ENCODE peak calls at places on chromosomes 13 and 19, in five cellular contexts. O is A673, K is neural progenitor cell, R is BE2C, D is upper lobe of right lung. V is an unnamed sample. For H3K36me3 and H3K27me3, the result is how much of the 10 kb centered on the place peaks cover.

GRCh38 chr13:75934889-75935288 is 298.8 kb downstream of the LMO7 start:
- DNase-seq in D (no peak), R (no peak), O (no peak), K (no peak), V (no peak)

GRCh38 chr13:24218320-24218719 is 57.8 kb downstream of the SPATA13 start:
- DNase-seq in K (no peak), R (no peak), D (no peak), O (no peak), V (no peak)

GRCh38 chr19:50820086-50820485 is 3.5 kb downstream of the KLK1 start:
- DNase-seq in K (no peak), D (no peak), R (no peak), O (no peak), V (no peak)

GRCh38 chr19:14525729-14526128 is 3.7 kb upstream of the TECR start:
- DNase-seq in D (no peak), R (no peak), O (no peak), K (no peak), V (no peak)

GRCh38 chr19:55289117-55289796 is 5.5 kb downstream of the BRSK1 start:
- DNase-seq in O (peak), R (no peak), D (no peak), K (no peak), V (no peak)

GRCh38 chr13:103351035-103351828 is 285.0 kb upstream of the SLC10A2 start:
- DNase-seq in R (peak), O (peak), D (no peak), K (peak), V (peak)

GRCh38 chr13:113273856-113274590 is 23.0 kb upstream of the LAMP1 start:
- DNase-seq in K (no peak), R (no peak), D (peak), O (no peak), V (no peak)

GRCh38 chr13:111283991-111284390 is 36.5 kb upstream of the TEX29 start:
- DNase-seq in K (no peak), D (no peak), R (no peak), O (no peak), V (no peak)

GRCh38 chr13:37775871-37776270 is 93.7 kb downstream of the TRPC4 start:
- DNase-seq in K (no peak), D (no peak), O (no peak), R (no peak), V (no peak)

GRCh38 chr13:43905435-43906031 is 25.8 kb downstream of the LACC1 start:
- DNase-seq in D (no peak), R (peak), K (peak), O (peak), V (peak)

GRCh38 chr19:43798546-43799409 is 3.5 kb downstream of the LYPD5 start:
- DNase-seq in O (peak), D (peak), K (peak), R (no peak), V (peak)

GRCh38 chr19:40407714-40408600 is 5.2 kb downstream of the PRX start:
- DNase-seq in O (no peak), D (no peak), R (no peak), K (no peak), V (peak)

GRCh38 chr19:14563989-14564650 is 7.7 kb downstream of the NDUFB7 start:
- DNase-seq in K (peak), R (peak), D (no peak), O (peak), V (peak)

GRCh38 chr19:34241513-34242337 is 12.6 kb upstream of the GARRE1 start:
- DNase-seq in R (peak), K (peak), O (no peak), D (peak), V (peak)

GRCh38 chr19:53900191-53900860 is 8.8 kb upstream of the CACNG7 start:
- DNase-seq in R (no peak), K (no peak), O (no peak), D (no peak), V (no peak)

GRCh38 chr13:77751513-77752456 is 54.3 kb downstream of the SLAIN1 start:
- DNase-seq in R (peak), D (no peak), K (peak), O (peak), V (no peak)

GRCh38 chr19:45973564-45974338 is at the start of gene NOVA2:
- DNase-seq in K (peak), O (peak), R (peak), D (peak), V (peak)

DNA sequence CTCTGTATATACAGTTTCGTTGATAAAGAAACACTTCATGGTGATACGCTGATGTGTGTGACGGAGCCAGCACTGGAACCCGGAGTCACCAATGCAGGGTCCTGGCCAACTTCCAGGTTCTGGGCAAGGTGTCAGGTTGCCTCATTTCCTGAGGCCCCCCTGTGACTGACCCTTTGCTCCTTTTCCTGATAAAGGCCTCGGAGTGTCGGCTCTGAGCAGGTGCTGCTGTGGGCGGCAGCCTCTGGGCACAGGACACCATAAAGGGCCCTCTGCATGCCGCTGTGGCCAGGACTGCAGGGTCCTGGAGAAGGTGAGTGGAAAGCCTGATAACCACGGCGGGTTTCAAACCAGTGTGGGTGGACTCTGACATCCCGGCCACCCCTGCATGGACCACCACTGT is 17.3 kb upstream of the MYDGF start:
- DNase-seq in D (no peak), K (no peak), O (no peak), R (no peak), V (no peak)
- H3K36me3 ChIP-seq in D (half or more), K (under half), O (under half), R (under half), V (under half)

GRCh38 chr19:44850641-44851109 is 4.6 kb downstream of the NECTIN2 start:
- DNase-seq in K (no peak), R (peak), O (no peak), D (no peak), V (peak)
- H3K27me3 ChIP-seq in K (under half), R (under half), O (under half), D (under half), V (under half)

DNA sequence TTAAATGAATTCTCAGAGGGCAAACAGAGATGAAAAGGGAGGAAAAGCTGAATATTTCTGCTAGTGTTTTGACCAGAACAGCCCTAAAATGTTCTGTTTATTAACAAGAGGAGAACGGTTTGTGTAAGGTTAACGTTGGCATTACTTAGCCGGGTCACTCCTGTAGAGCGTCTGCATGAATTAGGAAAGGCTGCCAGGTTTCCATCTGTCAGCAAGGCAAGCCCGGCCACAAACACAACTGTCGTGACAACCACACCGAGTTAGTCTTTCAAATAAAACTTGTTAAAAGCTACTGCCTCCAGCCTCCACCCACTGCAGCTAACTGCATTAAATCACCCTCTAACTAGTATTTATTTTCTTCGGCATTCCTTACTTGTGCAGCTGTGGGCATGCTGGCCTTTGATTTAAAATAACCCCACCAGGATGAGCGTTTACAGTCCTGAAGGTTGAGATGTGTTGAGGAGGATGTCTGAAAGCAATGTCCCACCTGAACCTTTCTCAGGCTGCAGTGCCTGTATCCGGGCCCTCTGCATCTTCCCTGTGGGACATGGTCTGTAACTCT is 527.9 kb downstream of the FGF9 start:
- DNase-seq in O (no peak), R (no peak), K (no peak), D (no peak), V (no peak)
- H3K36me3 ChIP-seq in O (under half), R (under half), K (under half), D (under half), V (under half)

DNA sequence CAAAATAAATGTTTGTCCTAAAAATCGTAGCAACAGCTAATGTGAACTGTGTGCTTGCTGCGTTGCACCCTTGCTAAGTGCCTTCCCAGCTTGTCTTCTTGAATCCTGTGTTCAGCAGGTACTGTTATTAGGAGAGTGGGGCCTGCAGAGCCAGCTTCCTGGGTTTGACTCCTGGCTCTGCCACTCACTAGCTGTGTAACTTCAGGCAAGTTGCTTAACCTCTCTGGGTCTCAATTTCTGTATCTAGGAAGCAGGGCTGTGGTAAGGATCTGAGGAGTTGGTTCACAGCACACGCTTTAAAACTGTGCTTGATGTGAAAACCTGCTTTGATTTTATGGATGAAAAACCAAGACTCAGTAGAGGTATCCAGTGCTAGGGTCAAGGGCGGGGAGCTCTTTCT is 10.0 kb downstream of the NFIX start:
- DNase-seq in K (no peak), D (no peak), O (no peak), R (no peak), V (no peak)
- H3K27me3 ChIP-seq in K (half or more), D (under half), O (under half), R (under half), V (half or more)

GRCh38 chr19:48450441-48450840 is 4.7 kb downstream of the GRWD1 start:
- DNase-seq in O (no peak), R (no peak), D (no peak), K (no peak), V (peak)
- H3K36me3 ChIP-seq in O (half or more), R (half or more), D (half or more), K (under half), V (under half)

GRCh38 chr13:32299893-32300292 is 15.3 kb downstream of the ZAR1L start:
- DNase-seq in D (no peak), R (no peak), O (no peak), K (no peak), V (no peak)
- H3K27me3 ChIP-seq in D (under half), R (under half), O (half or more), K (under half), V (under half)

V was measured in H7.